ENCODE peak calls at places on chromosomes 13 and 19, in four cellular contexts. H, J, D and V are unnamed samples.

GRCh38 chr19:7545295-7545694 is 9.8 kb downstream of the PNPLA6 start:
- DNase-seq in J (no peak), D (no peak), H (no peak), V (no peak)

GRCh38 chr13:32229443-32229842 is 85.7 kb downstream of the ZAR1L start:
- DNase-seq in D (no peak), J (no peak), H (no peak), V (no peak)

GRCh38 chr19:48859711-48860572 is 8.5 kb downstream of the PLEKHA4 start:
- DNase-seq in D (no peak), J (no peak), H (no peak), V (no peak)

GRCh38 chr13:47252627-47253026 is 355.8 kb upstream of the HTR2A start:
- DNase-seq in H (no peak), J (no peak), D (no peak), V (peak)

GRCh38 chr13:26280822-26281221 is 26.9 kb downstream of the CDK8 start:
- DNase-seq in J (no peak), H (no peak), D (peak), V (peak)

GRCh38 chr19:35260694-35261304 is 8.0 kb upstream of the USF2 start:
- DNase-seq in H (no peak), J (no peak), D (no peak), V (no peak)

GRCh38 chr19:49339364-49340068 is 4.3 kb downstream of the CD37 start:
- DNase-seq in H (peak), D (peak), J (no peak), V (peak)

GRCh38 chr13:73893833-73894232 is 240.4 kb downstream of the KLF12 start:
- DNase-seq in H (no peak), D (no peak), J (no peak), V (no peak)

GRCh38 chr13:77533875-77534788 is 1.4 kb upstream of the SCEL start:
- DNase-seq in H (no peak), D (peak), J (no peak), V (no peak)

GRCh38 chr13:31896427-31896826 is 135.1 kb upstream of the FRY start:
- DNase-seq in D (no peak), H (no peak), J (no peak), V (peak)

GRCh38 chr13:29435125-29435911 is 160.2 kb downstream of the SLC7A1 start:
- DNase-seq in H (no peak), J (no peak), D (peak), V (peak)

GRCh38 chr19:19134687-19135158 is 3.6 kb downstream of the TMEM161A start:
- DNase-seq in J (peak), H (no peak), D (peak), V (no peak)

GRCh38 chr19:1518471-1518870 is 5.4 kb upstream of the PLK5 start:
- DNase-seq in D (no peak), J (no peak), H (no peak), V (no peak)

GRCh38 chr13:96449920-96450319 is 360.0 kb downstream of the HS6ST3 start:
- DNase-seq in D (no peak), J (no peak), H (no peak), V (no peak)

GRCh38 chr13:27263438-27263837 is 7.2 kb upstream of the RASL11A start:
- DNase-seq in H (no peak), J (no peak), D (no peak), V (no peak)

GRCh38 chr19:48966541-48967345 is 1.6 kb downstream of the FTL start:
- DNase-seq in H (no peak), J (no peak), D (peak), V (peak)